ENCODE peak calls at places on chromosome 15, in six cellular contexts. X, D, W, A, F and R are unnamed samples.

GRCh38 chr15:56732135-56732880 is 1.0 kb downstream of the ZNF280D start:
- DNase-seq in X (no peak), D (peak; percentile 19), W (no peak), A (peak; percentile 66), F (peak; percentile 39), R (no peak)

GRCh38 chr15:74612677-74613076 is 3.0 kb upstream of the CLK3 start:
- DNase-seq in X (no peak), D (no peak), W (no peak), A (no peak), F (no peak), R (no peak)

GRCh38 chr15:68042855-68043222 is 11.3 kb upstream of the PIAS1 start:
- DNase-seq in X (no peak), D (no peak), W (no peak), A (no peak), F (no peak), R (no peak)

GRCh38 chr15:83436513-83437158 is 10.5 kb upstream of the SH3GL3 start:
- DNase-seq in X (no peak), D (peak; percentile 19), W (peak; percentile 33), A (peak; percentile 76), F (peak; percentile 61), R (no peak)

GRCh38 chr15:70426065-70426821 is 328.5 kb upstream of the TLE3 start:
- DNase-seq in X (no peak), D (peak; percentile 28), W (no peak), A (no peak), F (peak; percentile 52), R (no peak)

GRCh38 chr15:94586099-94586498 is 354.7 kb downstream of the MCTP2 start:
- DNase-seq in X (no peak), D (no peak), W (no peak), A (no peak), F (no peak), R (no peak)

GRCh38 chr15:36585774-36586173 is 6.3 kb downstream of the CDIN1 start:
- DNase-seq in X (no peak), D (no peak), W (peak; percentile 39), A (no peak), F (peak; percentile 87), R (no peak)

GRCh38 chr15:67805871-67806538 is 19.3 kb upstream of the SKOR1 start:
- DNase-seq in X (peak; percentile 10), D (no peak), W (no peak), A (no peak), F (no peak), R (no peak)

GRCh38 chr15:94443156-94443555 is 211.8 kb downstream of the MCTP2 start:
- DNase-seq in X (no peak), D (no peak), W (no peak), A (no peak), F (no peak), R (no peak)

GRCh38 chr15:72554471-72555425 is 80.6 kb downstream of the ARIH1 start:
- DNase-seq in X (no peak), D (peak; percentile 6), W (no peak), A (peak; percentile 49), F (peak; percentile 57), R (no peak)

GRCh38 chr15:100114100-100114499 is 227.7 kb downstream of the ADAMTS17 start:
- DNase-seq in X (no peak), D (peak; percentile 22), W (no peak), A (peak; percentile 97), F (peak; percentile 44), R (peak; percentile 82)

GRCh38 chr15:27361418-27361817 is 390.4 kb downstream of the GABRG3 start:
- DNase-seq in X (no peak), D (no peak), W (no peak), A (no peak), F (no peak), R (no peak)

GRCh38 chr15:27353837-27354236 is 382.9 kb downstream of the GABRG3 start:
- DNase-seq in X (no peak), D (no peak), W (no peak), A (no peak), F (no peak), R (no peak)

GRCh38 chr15:27359586-27359985 is 388.6 kb downstream of the GABRG3 start:
- DNase-seq in X (no peak), D (no peak), W (no peak), A (no peak), F (no peak), R (no peak)

DNA sequence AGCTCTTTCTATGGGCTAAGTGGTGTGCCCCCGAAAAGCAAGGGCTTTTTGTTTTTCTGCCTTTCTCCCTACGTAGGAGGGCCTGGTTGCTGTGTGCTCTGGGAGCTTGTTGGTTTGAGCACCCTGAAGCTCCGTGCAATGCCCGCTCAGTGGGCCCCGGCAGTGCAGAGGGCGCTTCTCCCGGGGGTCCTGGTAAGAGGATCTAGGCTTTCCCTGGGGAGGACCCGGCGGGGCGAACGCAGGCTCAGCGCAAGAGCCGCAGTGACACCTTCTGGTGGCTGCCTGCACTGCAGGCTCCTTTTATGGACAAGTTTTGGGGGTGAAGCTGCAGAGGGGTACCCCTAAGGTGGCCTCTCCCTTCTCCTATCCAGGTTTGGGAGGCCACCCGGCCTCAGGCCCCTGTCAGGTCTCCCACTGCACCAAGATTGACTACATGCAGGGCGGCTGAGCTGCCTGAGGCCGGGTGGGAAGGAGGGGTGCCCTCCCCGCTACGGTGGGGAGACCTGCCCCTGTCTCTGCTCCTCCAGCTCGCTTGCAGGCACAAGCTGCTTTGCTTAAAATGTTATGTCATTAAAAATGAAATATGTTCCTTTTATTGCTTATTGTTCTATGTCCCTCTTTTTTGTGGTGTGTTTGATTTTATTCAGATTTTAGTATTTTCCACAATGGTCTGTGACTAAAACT is 387.9 kb downstream of the GABRG3 start:
- DNase-seq in X (no peak), D (no peak), W (no peak), A (peak; percentile 3), F (no peak), R (no peak)
- TF ChIP-seq CTCF in X (peak; percentile 65), D (peak; percentile 79), W (no peak), A (peak; percentile 29), F (peak; percentile 19), R (peak; percentile 42)

GRCh38 chr15:64845183-64845611 is 3.5 kb downstream of the PLEKHO2 start:
- DNase-seq in X (no peak), D (no peak), W (no peak), A (peak; percentile 70), F (no peak), R (peak; percentile 83)

GRCh38 chr15:64844576-64845140 is 2.9 kb downstream of the PLEKHO2 start:
- DNase-seq in X (no peak), D (no peak), W (no peak), A (no peak), F (no peak), R (no peak)

GRCh38 chr15:64842986-64843561 is 1.4 kb downstream of the PLEKHO2 start:
- DNase-seq in X (no peak), D (no peak), W (no peak), A (peak; percentile 73), F (no peak), R (peak; percentile 84)

GRCh38 chr15:64842099-64842940 is 605 bp downstream of the PLEKHO2 start:
- DNase-seq in X (no peak), D (no peak), W (no peak), A (peak; percentile 63), F (peak; percentile 35), R (peak; percentile 82)

DNA sequence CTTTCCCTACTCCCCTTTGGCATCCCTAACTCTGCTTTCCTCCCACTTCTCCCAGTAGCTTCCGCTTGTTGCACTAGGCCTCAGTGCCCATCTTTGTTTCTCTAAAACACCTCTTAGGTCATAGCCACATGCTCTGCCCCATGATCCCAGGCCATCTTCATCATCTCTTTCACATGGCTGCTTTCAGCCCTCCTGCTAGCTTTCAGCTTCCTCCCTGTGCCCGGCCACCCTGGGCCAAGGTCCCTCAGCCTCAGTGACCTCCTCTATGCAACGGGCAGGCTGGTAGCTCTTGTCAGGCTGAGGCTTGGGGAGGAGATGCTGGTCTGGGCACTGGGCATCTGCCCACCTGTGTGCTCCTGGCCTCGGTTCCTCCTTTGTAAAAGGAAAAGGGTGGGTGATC is 2.3 kb downstream of the PLEKHO2 start:
- DNase-seq in X (no peak), D (no peak), W (no peak), A (no peak), F (no peak), R (no peak)
- H3K4me3 ChIP-seq in X (peak overlapping the region; percentile 95), D (peak overlapping the region; percentile 98), W (no peak overlapping the region), A (peak overlapping the region; percentile 96), F (no peak overlapping the region), R (peak overlapping the region; percentile 91)

GRCh38 chr15:44729394-44729913 is 6.9 kb upstream of the TRIM69 start:
- DNase-seq in X (peak; percentile 50), D (no peak), W (no peak), A (peak; percentile 43), F (no peak), R (no peak)

GRCh38 chr15:44728576-44729393 is 7.5 kb upstream of the TRIM69 start:
- DNase-seq in X (peak; percentile 95), D (peak; percentile 97), W (peak; percentile 94), A (peak; percentile 99), F (peak; percentile 99), R (peak; percentile 97)

GRCh38 chr15:44726136-44726535 is 10.2 kb upstream of the TRIM69 start:
- DNase-seq in X (no peak), D (no peak), W (no peak), A (peak; percentile 30), F (no peak), R (no peak)

GRCh38 chr15:44727462-44728231 is 8.7 kb upstream of the TRIM69 start:
- DNase-seq in X (no peak), D (no peak), W (no peak), A (no peak), F (peak; percentile 84), R (no peak)

DNA sequence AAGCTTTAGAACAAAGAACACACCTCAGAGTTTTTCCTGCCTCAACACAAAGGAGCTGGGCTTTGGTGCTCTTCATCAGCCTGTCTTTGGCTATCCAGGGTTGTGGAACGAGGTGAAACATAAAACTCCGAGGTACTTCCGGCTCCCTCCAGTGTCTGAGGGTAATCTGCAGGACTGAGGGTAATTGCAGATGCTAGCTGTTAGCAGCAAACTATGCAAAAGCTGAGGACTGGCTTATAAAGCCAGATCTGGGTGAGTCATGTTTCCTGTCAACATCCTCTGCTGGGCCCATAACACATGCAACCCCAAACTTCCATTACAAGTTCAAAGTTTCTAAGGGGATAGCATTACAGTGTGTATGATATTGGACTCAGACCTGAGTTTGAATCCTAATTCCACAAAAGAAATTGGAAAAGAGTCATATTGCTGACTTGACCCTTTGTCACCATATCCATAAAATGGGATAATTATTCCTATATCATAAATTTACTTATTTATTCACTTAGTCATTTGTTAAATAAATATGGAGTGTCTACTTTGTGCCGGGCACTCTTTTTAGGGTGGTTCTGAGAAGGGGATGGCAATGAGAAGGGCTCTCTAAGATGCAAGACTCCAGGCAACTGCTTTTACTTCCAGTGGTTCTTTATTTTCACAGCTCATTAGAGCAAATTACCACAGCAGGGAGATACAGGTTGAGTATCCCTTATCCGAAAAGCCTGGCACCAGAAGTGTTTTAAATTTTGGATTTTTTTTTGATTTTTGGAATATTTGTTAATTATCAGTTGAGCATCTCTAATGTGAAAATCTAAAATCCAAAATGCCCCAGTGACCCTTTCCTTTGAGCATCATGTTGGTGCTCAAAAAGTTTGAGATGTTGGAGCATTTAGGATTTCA is 9.5 kb upstream of the TRIM69 start:
- DNase-seq in X (peak; percentile 49), D (peak; percentile 88), W (peak; percentile 52), A (peak; percentile 95), F (peak; percentile 83), R (no peak)
- TF ChIP-seq CTCF in X (no peak), D (no peak), W (no peak), A (no peak), F (no peak), R (no peak)

GRCh38 chr15:95911570-95912279 is 418.8 kb upstream of the NR2F2 start:
- DNase-seq in X (no peak), D (no peak), W (no peak), A (no peak), F (no peak), R (no peak)
- H3K4me3 ChIP-seq in X (no peak overlapping the region), D (no peak overlapping the region), W (no peak overlapping the region), A (no peak overlapping the region), F (no peak overlapping the region), R (no peak overlapping the region)